ENCODE peak calls at places on chromosomes 11 and 22, in six cellular contexts. G is GM23338, Z is MM.1S, W is neuronal stem cell, J is osteoblast, L is GM23248. X is an unnamed sample.

GRCh38 chr11:8003187-8003586 is 16.1 kb downstream of the EIF3F start:
- DNase-seq in L (no peak), Z (no peak), G (no peak), W (no peak), J (no peak), X (no peak)

GRCh38 chr11:119625206-119625988 is 103.6 kb downstream of the NECTIN1 start:
- DNase-seq in G (no peak), L (no peak), J (no peak), W (no peak), Z (no peak), X (no peak)

GRCh38 chr11:6357222-6357621 is 33.1 kb upstream of the SMPD1 start:
- DNase-seq in W (no peak), G (no peak), Z (no peak), J (peak; percentile 87), L (peak; percentile 99), X (peak; percentile 42)

GRCh38 chr11:18374956-18375355 is 19.4 kb upstream of the LDHA start:
- DNase-seq in Z (no peak), J (no peak), L (no peak), W (no peak), G (no peak), X (no peak)

GRCh38 chr22:44957267-44957905 is 52.4 kb downstream of the PHF21B start:
- DNase-seq in Z (no peak), G (peak; percentile 72), J (no peak), W (peak; percentile 18), L (peak; percentile 22), X (no peak)

GRCh38 chr22:48886604-48887393 is 940.9 kb downstream of the BRD1 start:
- DNase-seq in J (peak; percentile 50), W (no peak), Z (no peak), L (no peak), G (no peak), X (no peak)

GRCh38 chr22:29481265-29482000 is 1.4 kb downstream of the NEFH start:
- DNase-seq in W (no peak), L (no peak), Z (no peak), J (peak; percentile 83), G (peak; percentile 92), X (peak; percentile 17)

GRCh38 chr22:43796567-43796966 is 15.5 kb downstream of the EFCAB6 start:
- DNase-seq in L (peak; percentile 62), Z (no peak), W (peak; percentile 18), J (no peak), G (peak; percentile 69), X (no peak)

GRCh38 chr11:75307058-75307457 is 44.4 kb downstream of the ARRB1 start:
- DNase-seq in W (no peak), J (no peak), L (no peak), G (no peak), Z (no peak), X (no peak)

GRCh38 chr11:33520103-33520502 is 180.5 kb downstream of the C11orf91 start:
- DNase-seq in J (no peak), G (no peak), Z (no peak), L (no peak), W (no peak), X (no peak)

GRCh38 chr11:19389787-19390303 is 149.1 kb upstream of the E2F8 start:
- DNase-seq in G (no peak), Z (no peak), W (no peak), L (no peak), J (no peak), X (no peak)

GRCh38 chr11:84089072-84090057 is 803.2 kb upstream of the CCDC90B start:
- DNase-seq in J (peak; percentile 58), W (no peak), L (no peak), Z (no peak), G (no peak), X (no peak)

GRCh38 chr11:134731562-134731961 is 319.5 kb upstream of the B3GAT1 start:
- DNase-seq in J (no peak), W (peak; percentile 59), Z (no peak), L (no peak), G (peak; percentile 80), X (no peak)

GRCh38 chr22:41772645-41773044 is 27.8 kb upstream of the CCDC134 start:
- DNase-seq in L (peak; percentile 35), W (no peak), G (no peak), Z (no peak), J (no peak), X (no peak)

GRCh38 chr22:36911887-36912661 is 1.4 kb upstream of the CSF2RB start:
- DNase-seq in J (peak; percentile 13), Z (no peak), L (peak; percentile 31), W (no peak), G (peak; percentile 84), X (no peak)
- H3K4me2 ChIP-seq in J (no peak overlapping the region), Z (no peak overlapping the region), L (no peak overlapping the region), W (no peak overlapping the region), G (peak overlapping the region; percentile 37), X (no peak overlapping the region)

GRCh38 chr22:24302591-24302990 is 32.0 kb downstream of the SPECC1L start:
- DNase-seq in G (no peak), L (no peak), Z (no peak), W (no peak), J (no peak), X (no peak)

GRCh38 chr22:24303007-24303406 is 32.4 kb downstream of the SPECC1L start:
- DNase-seq in G (no peak), L (no peak), Z (no peak), J (no peak), W (no peak), X (no peak)

GRCh38 chr22:24305260-24305692 is 34.6 kb downstream of the SPECC1L start:
- DNase-seq in G (no peak), Z (no peak), L (peak; percentile 53), J (peak; percentile 75), W (no peak), X (no peak)

GRCh38 chr22:24304067-24304675 is 33.5 kb downstream of the SPECC1L start:
- DNase-seq in L (no peak), Z (no peak), G (no peak), J (no peak), W (no peak), X (no peak)
- H3K4me2 ChIP-seq in L (no peak overlapping the region), Z (no peak overlapping the region), G (no peak overlapping the region), J (no peak overlapping the region), W (no peak overlapping the region), X (no peak overlapping the region)

DNA sequence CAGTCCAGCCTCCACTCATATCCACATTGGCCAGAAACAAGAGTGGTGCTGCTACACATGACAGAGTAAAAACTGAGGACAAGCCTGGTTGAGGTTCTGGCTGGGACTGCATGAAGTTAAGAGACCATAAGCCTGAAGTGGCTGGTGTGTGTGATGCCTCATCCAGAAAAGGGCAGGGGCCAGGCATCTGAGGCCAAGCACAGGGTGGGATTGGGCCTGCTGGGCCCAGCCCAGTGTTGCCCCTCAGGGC is 25.3 kb downstream of the ARVCF start:
- DNase-seq in L (no peak), W (no peak), Z (no peak), G (no peak), J (no peak), X (no peak)
- H3K4me2 ChIP-seq in L (no peak overlapping the region), W (no peak overlapping the region), Z (no peak overlapping the region), G (no peak overlapping the region), J (no peak overlapping the region), X (no peak overlapping the region)

GRCh38 chr11:79412761-79413160 is 28.1 kb downstream of the TENM4 start:
- DNase-seq in L (peak; percentile 10), G (no peak), Z (no peak), W (no peak), J (no peak), X (no peak)
- H3K4me2 ChIP-seq in L (peak overlapping the region; percentile 1), G (no peak overlapping the region), Z (no peak overlapping the region), W (no peak overlapping the region), J (peak overlapping the region; percentile 38), X (no peak overlapping the region)

GRCh38 chr11:65579291-65579690 is 3.4 kb downstream of the EHBP1L1 start:
- DNase-seq in G (no peak), Z (no peak), J (no peak), L (no peak), W (no peak), X (no peak)
- H3K4me2 ChIP-seq in G (no peak overlapping the region), Z (no peak overlapping the region), J (no peak overlapping the region), L (no peak overlapping the region), W (no peak overlapping the region), X (no peak overlapping the region)

GRCh38 chr22:39453765-39454378 is 2.9 kb upstream of the MGAT3 start:
- DNase-seq in L (no peak), G (peak; percentile 56), Z (no peak), W (no peak), J (no peak), X (no peak)
- H3K4me2 ChIP-seq in L (no peak overlapping the region), G (peak overlapping the region; percentile 20), Z (no peak overlapping the region), W (no peak overlapping the region), J (no peak overlapping the region), X (no peak overlapping the region)

GRCh38 chr22:49922926-49923325 is 4.5 kb downstream of the CRELD2 start:
- DNase-seq in W (no peak), G (no peak), J (no peak), Z (no peak), L (no peak), X (no peak)

GRCh38 chr22:49924113-49924833 is 5.8 kb downstream of the CRELD2 start:
- DNase-seq in Z (no peak), L (no peak), J (no peak), W (no peak), G (no peak), X (no peak)

GRCh38 chr22:49922484-49922883 is 4.0 kb downstream of the CRELD2 start:
- DNase-seq in G (no peak), L (no peak), J (no peak), Z (no peak), W (no peak), X (no peak)

GRCh38 chr22:49921508-49922278 is 3.3 kb downstream of the CRELD2 start:
- DNase-seq in W (no peak), Z (no peak), J (peak; percentile 42), G (no peak), L (no peak), X (no peak)

DNA sequence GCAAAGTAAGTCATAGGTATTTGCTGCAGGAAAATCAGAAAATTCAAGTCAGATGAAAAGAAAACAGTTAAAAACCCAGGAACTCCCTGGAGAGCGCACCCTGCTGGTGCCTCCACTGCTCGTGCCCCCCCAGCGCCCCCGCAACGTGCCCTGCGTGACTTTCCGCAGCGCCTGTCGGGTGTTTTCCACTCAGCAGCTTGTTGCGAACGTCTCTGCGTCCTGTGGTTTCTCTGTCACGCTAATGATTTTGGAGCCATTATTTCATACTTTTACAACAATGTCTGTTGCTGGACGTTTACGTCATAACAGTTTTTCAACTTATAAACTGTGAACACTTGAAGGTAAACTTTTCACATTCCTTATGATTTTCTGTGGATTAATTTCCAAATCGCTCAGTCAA is 5.0 kb downstream of the CRELD2 start:
- DNase-seq in L (no peak), Z (no peak), J (no peak), G (no peak), W (no peak), X (no peak)
- H3K4me2 ChIP-seq in L (no peak overlapping the region), Z (no peak overlapping the region), J (no peak overlapping the region), G (no peak overlapping the region), W (no peak overlapping the region), X (no peak overlapping the region)